ENCODE peak calls at places on chromosomes 16 and 17, in four cellular contexts. F is endothelial cell, X is AG09319, Q is posterior vena cava. S is an unnamed sample.

GRCh38 chr16:88197481-88198456 is 185.0 kb upstream of the ZNF469 start:
- DNase-seq in X (no peak), F (no peak), Q (peak; percentile 73), S (no peak)

GRCh38 chr17:80944326-80944725 is 47.3 kb upstream of the CHMP6 start:
- DNase-seq in X (no peak), F (no peak), Q (peak; percentile 43), S (peak; percentile 9)

GRCh38 chr17:75661531-75661930 is 5.4 kb downstream of the RECQL5 start:
- DNase-seq in F (no peak), X (no peak), Q (peak; percentile 11), S (no peak)

GRCh38 chr17:44005865-44006580 is 1.6 kb downstream of the NAGS start:
- DNase-seq in Q (peak; percentile 87), X (no peak), F (peak; percentile 65), S (peak; percentile 60)

GRCh38 chr16:46853713-46854443 is 22.9 kb upstream of the C16orf87 start:
- DNase-seq in Q (peak; percentile 89), X (peak; percentile 32), F (peak; percentile 78), S (peak; percentile 87)

GRCh38 chr17:1201132-1201702 is 21.4 kb upstream of the ABR start:
- DNase-seq in F (no peak), X (no peak), Q (no peak), S (no peak)

GRCh38 chr17:72233981-72234380 is 113.2 kb downstream of the SOX9 start:
- DNase-seq in F (no peak), X (no peak), Q (no peak), S (no peak)

GRCh38 chr16:30641378-30641982 is 9.3 kb upstream of the PRR14 start:
- DNase-seq in X (no peak), Q (no peak), F (no peak), S (no peak)

GRCh38 chr17:42855048-42855596 is 4.1 kb downstream of the AOC3 start:
- DNase-seq in Q (peak; percentile 81), F (no peak), X (no peak), S (no peak)

GRCh38 chr17:77728022-77728671 is 230.4 kb upstream of the TNRC6C start:
- DNase-seq in Q (no peak), X (peak; percentile 28), F (no peak), S (no peak)

GRCh38 chr17:21301593-21302550 is 17.4 kb downstream of the MAP2K3 start:
- DNase-seq in Q (peak; percentile 78), F (no peak), X (no peak), S (no peak)

GRCh38 chr16:24699151-24699723 is 30.2 kb upstream of the TNRC6A start:
- DNase-seq in F (no peak), Q (no peak), X (no peak), S (no peak)

GRCh38 chr16:19359556-19359955 is 58.1 kb upstream of the TMC5 start:
- DNase-seq in Q (no peak), F (no peak), X (no peak), S (no peak)

GRCh38 chr17:77572065-77572601 is 386.4 kb upstream of the TNRC6C start:
- DNase-seq in Q (peak; percentile 80), X (no peak), F (no peak), S (no peak)

GRCh38 chr17:79949646-79950292 is 85.9 kb downstream of the TBC1D16 start:
- DNase-seq in Q (peak; percentile 73), X (no peak), F (no peak), S (peak; percentile 41)

GRCh38 chr17:4219241-4219640 is 44.5 kb downstream of the ANKFY1 start:
- DNase-seq in F (no peak), X (no peak), Q (no peak), S (no peak)

GRCh38 chr17:50464736-50465135 is 3.9 kb downstream of the CHAD start:
- DNase-seq in Q (peak; percentile 64), X (no peak), F (no peak), S (no peak)

GRCh38 chr17:73224663-73225305 is 31.9 kb downstream of the COG1 start:
- DNase-seq in F (no peak), X (no peak), Q (no peak), S (no peak)

GRCh38 chr17:39114744-39115534 is 36.5 kb downstream of the PLXDC1 start:
- DNase-seq in F (no peak), X (peak; percentile 22), Q (no peak), S (no peak)

GRCh38 chr17:72681844-72682243 is 410.6 kb downstream of the SLC39A11 start:
- DNase-seq in F (no peak), X (no peak), Q (peak; percentile 43), S (no peak)

GRCh38 chr16:49469930-49470451 is 96.4 kb downstream of the C16orf78 start:
- DNase-seq in X (no peak), Q (no peak), F (no peak), S (peak; percentile 51)

GRCh38 chr17:17119533-17119932 is 77.3 kb downstream of the MPRIP start:
- DNase-seq in F (no peak), X (no peak), Q (no peak), S (no peak)

GRCh38 chr16:70568601-70569217 is 45.1 kb downstream of the SF3B3 start:
- DNase-seq in Q (no peak), X (no peak), F (no peak), S (no peak)

GRCh38 chr17:2954898-2955445 is 108.4 kb downstream of the OR1D5 start:
- DNase-seq in F (no peak), X (peak; percentile 88), Q (no peak), S (no peak)

GRCh38 chr16:89442990-89443726 is 47.2 kb downstream of the ANKRD11 start:
- DNase-seq in X (peak; percentile 57), Q (peak; percentile 83), F (no peak), S (no peak)

GRCh38 chr17:61856078-61856477 is 7.2 kb downstream of the BRIP1 start:
- DNase-seq in X (no peak), Q (no peak), F (no peak), S (no peak)

GRCh38 chr17:50904522-50905459 is 38.6 kb upstream of the TOB1 start:
- DNase-seq in F (no peak), X (no peak), Q (no peak), S (no peak)

GRCh38 chr16:68297908-68298307 is 12.8 kb downstream of the SLC7A6OS start:
- DNase-seq in Q (no peak), F (no peak), X (no peak), S (no peak)